ENCODE peak calls at places on chromosomes 12 and 14, in seven cellular contexts. T is cardiac muscle cell, V is HCT116, U is body of pancreas, P is A549, M is left lung, G is aorta. E is an unnamed sample.

GRCh38 chr12:57171668-57172067 is 24.2 kb upstream of the LRP1-AS start:
- DNase-seq in T (no peak), V (no peak), U (no peak), P (no peak), M (no peak), G (no peak), E (no peak)

GRCh38 chr12:108302471-108303311 is 36.4 kb downstream of the CMKLR1 start:
- DNase-seq in T (no peak), V (no peak), U (peak; percentile 42), P (no peak), M (peak; percentile 69), G (peak; percentile 92), E (no peak)

GRCh38 chr12:31234955-31235867 is 90.7 kb downstream of the SINHCAF start:
- DNase-seq in T (peak; percentile 55), V (peak; percentile 18), U (peak; percentile 68), P (peak; percentile 49), M (no peak), G (no peak), E (no peak)

GRCh38 chr14:50805396-50805795 is 25.6 kb downstream of the NIN start:
- DNase-seq in T (no peak), V (no peak), U (no peak), P (no peak), M (no peak), G (no peak), E (no peak)

GRCh38 chr14:23141706-23142467 is 22.8 kb upstream of the CEBPE start:
- DNase-seq in T (no peak), V (no peak), U (peak; percentile 82), P (peak; percentile 34), M (peak; percentile 64), G (peak; percentile 94), E (no peak)

GRCh38 chr12:130628304-130628703 is 87.8 kb downstream of the RIMBP2 start:
- DNase-seq in T (no peak), V (no peak), U (no peak), P (no peak), M (no peak), G (peak; percentile 9), E (no peak)

GRCh38 chr14:75427482-75428229 is at the start of gene JDP2:
- DNase-seq in T (peak; percentile 85), V (peak; percentile 22), U (peak; percentile 92), P (peak; percentile 64), M (peak; percentile 96), G (peak; percentile 98), E (peak; percentile 21)

GRCh38 chr14:94500264-94500663 is 9.0 kb downstream of the SERPINA12 start:
- DNase-seq in T (no peak), V (no peak), U (no peak), P (no peak), M (no peak), G (no peak), E (no peak)

GRCh38 chr12:82746668-82747067 is 60.0 kb downstream of the TMTC2 start:
- DNase-seq in T (no peak), V (no peak), U (no peak), P (no peak), M (no peak), G (no peak), E (no peak)

GRCh38 chr14:68468437-68469207 is 324.2 kb downstream of the ZFP36L1 start:
- DNase-seq in T (no peak), V (no peak), U (no peak), P (no peak), M (no peak), G (no peak), E (no peak)

GRCh38 chr14:92121207-92121669 is 268 bp downstream of the NDUFB1 start:
- DNase-seq in T (peak; percentile 45), V (no peak), U (peak; percentile 40), P (no peak), M (peak; percentile 43), G (peak; percentile 80), E (no peak)

GRCh38 chr14:70188608-70189540 is at the start of gene SLC8A3:
- DNase-seq in T (peak; percentile 67), V (no peak), U (peak; percentile 27), P (peak; percentile 35), M (no peak), G (peak; percentile 74), E (no peak)

GRCh38 chr14:57657487-57657886 is 163.8 kb upstream of the CCDC198 start:
- DNase-seq in T (no peak), V (no peak), U (no peak), P (no peak), M (no peak), G (no peak), E (no peak)

GRCh38 chr14:65483647-65484046 is 71.1 kb downstream of the FUT8 start:
- DNase-seq in T (no peak), V (peak; percentile 10), U (no peak), P (no peak), M (no peak), G (no peak), E (no peak)

GRCh38 chr12:89138048-89138852 is 214.1 kb downstream of the DUSP6 start:
- DNase-seq in T (no peak), V (no peak), U (no peak), P (no peak), M (no peak), G (no peak), E (no peak)

GRCh38 chr14:59013672-59014298 is 174.7 kb upstream of the DAAM1 start:
- DNase-seq in T (no peak), V (no peak), U (no peak), P (no peak), M (no peak), G (no peak), E (no peak)

GRCh38 chr12:129750426-129750825 is 153.4 kb downstream of the TMEM132D start:
- DNase-seq in T (no peak), V (no peak), U (no peak), P (no peak), M (no peak), G (no peak), E (no peak)

GRCh38 chr14:35343709-35344474 is 51.7 kb downstream of the PSMA6 start:
- DNase-seq in T (no peak), V (no peak), U (no peak), P (no peak), M (no peak), G (peak; percentile 34), E (no peak)

GRCh38 chr12:76614364-76614763 is 54.8 kb upstream of the OSBPL8 start:
- DNase-seq in T (peak; percentile 11), V (no peak), U (no peak), P (no peak), M (no peak), G (no peak), E (no peak)

GRCh38 chr14:85532981-85533820 is 3.3 kb downstream of the FLRT2 start:
- DNase-seq in T (peak; percentile 85), V (no peak), U (peak; percentile 78), P (peak; percentile 46), M (peak; percentile 61), G (peak; percentile 82), E (no peak)

GRCh38 chr14:99518441-99519346 is 37.5 kb downstream of the CCNK start:
- DNase-seq in T (peak; percentile 64), V (peak; percentile 23), U (peak; percentile 91), P (peak; percentile 81), M (peak; percentile 63), G (peak; percentile 91), E (peak; percentile 69)

DNA sequence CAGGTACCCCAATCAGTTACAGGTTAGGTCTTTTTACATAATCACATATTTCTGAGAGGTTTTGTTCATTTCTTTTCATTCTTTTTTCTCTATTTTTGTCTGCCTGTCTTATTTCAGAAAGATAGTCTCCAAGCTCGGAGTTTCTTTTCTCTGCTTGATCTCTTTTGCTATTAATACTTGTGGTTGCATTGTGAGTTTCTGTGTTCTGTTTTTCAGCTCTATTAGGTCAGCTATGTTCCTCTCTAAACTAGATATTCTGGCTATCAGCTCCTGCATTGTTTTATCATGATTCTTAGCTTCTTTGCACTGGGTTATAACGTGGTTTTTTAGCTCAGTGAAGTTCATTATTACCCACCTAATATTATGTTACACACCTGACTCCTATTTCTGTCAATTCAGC is 914.1 kb downstream of the TRHDE start:
- DNase-seq in T (no peak), V (no peak), U (no peak), P (no peak), M (no peak), G (no peak), E (no peak)
- H3K9me3 ChIP-seq in T (no peaks in the 10 kb centered on the region), V (no peaks in the 10 kb centered on the region), U (no peaks in the 10 kb centered on the region), P (peaks cover 3% of the 10 kb centered on the region), M (no peaks in the 10 kb centered on the region), G (no peaks in the 10 kb centered on the region), E (peaks cover 4% of the 10 kb centered on the region)

DNA sequence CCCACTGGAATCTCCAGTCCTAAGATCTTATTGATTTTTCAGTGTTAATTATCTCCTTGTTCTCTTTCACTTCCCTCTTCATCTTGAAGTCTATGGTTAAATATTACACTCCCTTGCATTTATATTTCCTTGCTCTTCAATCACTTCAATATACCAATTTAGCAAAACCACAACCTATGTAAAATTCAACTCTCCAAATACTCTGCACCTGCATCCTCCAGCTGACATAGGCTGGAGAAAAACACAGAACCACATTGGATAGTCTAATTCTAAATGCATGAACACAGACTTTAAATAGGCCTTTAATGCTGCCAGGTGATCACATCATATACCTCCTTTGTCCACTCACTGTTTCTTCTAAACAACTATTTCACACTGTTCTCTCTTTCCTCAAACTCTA is 253.8 kb upstream of the GARIN6 start:
- DNase-seq in T (no peak), V (no peak), U (no peak), P (no peak), M (no peak), G (no peak), E (no peak)
- H3K9me3 ChIP-seq in T (no peaks in the 10 kb centered on the region), V (no peaks in the 10 kb centered on the region), U (no peaks in the 10 kb centered on the region), P (no peaks in the 10 kb centered on the region), M (no peaks in the 10 kb centered on the region), G (no peaks in the 10 kb centered on the region), E (no peaks in the 10 kb centered on the region)

DNA sequence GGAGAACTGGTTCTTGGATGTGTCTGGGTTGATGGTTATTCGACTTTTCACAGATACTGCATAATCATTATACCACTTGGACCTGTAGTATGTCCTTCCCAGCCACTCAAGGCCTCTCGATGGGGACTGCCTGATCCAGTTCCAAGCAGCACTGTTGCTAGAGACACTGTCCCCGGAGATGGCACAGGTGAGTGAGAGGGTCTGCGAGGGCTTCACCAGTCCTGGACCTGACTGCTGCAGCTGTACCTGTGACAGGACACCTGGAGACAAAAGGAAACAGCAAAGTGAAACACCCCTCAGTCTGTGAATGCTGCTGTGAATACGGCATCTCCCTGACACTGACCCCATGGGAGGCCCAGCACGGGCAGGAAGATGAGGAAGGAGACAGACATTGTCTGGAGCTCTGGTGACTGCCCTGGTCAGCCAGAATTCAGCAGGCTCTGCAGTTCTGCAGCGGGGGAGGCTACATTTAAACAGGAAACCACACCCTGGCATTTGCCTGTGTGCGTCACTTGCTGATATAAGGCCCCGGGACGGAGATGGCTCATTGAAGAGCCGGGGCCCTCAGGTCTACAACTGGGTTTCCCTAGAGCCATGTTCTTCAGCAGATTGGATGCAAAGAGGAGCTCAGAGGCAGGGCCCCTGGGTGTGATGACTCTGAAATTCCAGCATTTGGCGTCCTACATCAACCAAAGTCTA is 413.6 kb downstream of the TMEM121 start:
- DNase-seq in T (no peak), V (no peak), U (no peak), P (no peak), M (no peak), G (no peak), E (no peak)
- H3K9me3 ChIP-seq in T (no peaks in the 10 kb centered on the region), V (peaks cover 4% of the 10 kb centered on the region), U (peaks cover 6% of the 10 kb centered on the region), P (peaks cover 20% of the 10 kb centered on the region), M (no peaks in the 10 kb centered on the region), G (peaks cover 13% of the 10 kb centered on the region), E (no peaks in the 10 kb centered on the region)

DNA sequence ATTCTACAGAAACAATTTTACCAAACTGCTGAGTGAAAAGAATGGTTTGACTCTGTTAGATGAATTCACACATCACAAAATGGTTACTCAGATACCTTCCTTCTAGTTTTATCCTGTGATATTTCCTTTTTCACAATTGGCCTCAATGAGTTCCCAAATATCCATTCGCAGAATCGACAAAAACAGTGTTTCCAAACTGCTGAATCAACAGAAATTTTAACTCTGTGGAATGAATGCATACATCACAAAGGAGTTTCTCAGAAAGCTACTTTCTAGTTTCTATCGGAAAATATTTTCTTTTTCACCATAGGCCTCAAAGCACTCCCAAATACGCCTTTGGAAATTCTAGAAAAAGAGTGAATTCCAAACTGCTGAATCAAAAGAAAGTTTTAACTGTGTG is 525.0 kb downstream of the ALG10 start:
- DNase-seq in T (no peak), V (no peak), U (no peak), P (no peak), M (no peak), G (no peak), E (no peak)
- H3K9me3 ChIP-seq in T (no peaks in the 10 kb centered on the region), V (peaks cover 46% of the 10 kb centered on the region), U (peaks cover 30% of the 10 kb centered on the region), P (peaks cover 23% of the 10 kb centered on the region), M (peaks cover 4% of the 10 kb centered on the region), G (no peaks in the 10 kb centered on the region), E (peaks cover 7% of the 10 kb centered on the region)